ENCODE peak calls at places on chromosomes 6 and 20, in eight cellular contexts. P is fibroblast of the aortic adventitia; Z is heart left ventricle; F is Jurkat, Clone E6-1; B is CD8-positive, alpha-beta T cell; R is psoas muscle; M is PC-3; Q is astrocyte of the spinal cord. K is an unnamed sample.

GRCh38 chr6:105178110-105178509 is 1.7 kb downstream of the POPDC3 start:
- DNase-seq in P (peak; percentile 79), Z (no peak), F (no peak), B (no peak), R (no peak), M (peak; percentile 85), Q (peak; percentile 85), K (no peak)

GRCh38 chr6:124960757-124961467 is 1.3 kb upstream of the RNF217 start:
- DNase-seq in P (peak; percentile 37), Z (no peak), F (no peak), B (no peak), R (no peak), M (no peak), Q (peak; percentile 24), K (no peak)

GRCh38 chr6:163835772-163836171 is 421.3 kb downstream of the QKI start:
- DNase-seq in P (no peak), Z (no peak), F (no peak), B (no peak), R (no peak), M (no peak), Q (no peak), K (no peak)

GRCh38 chr6:137766596-137767370 is 100.3 kb upstream of the TNFAIP3 start:
- DNase-seq in P (no peak), Z (no peak), F (no peak), B (no peak), R (no peak), M (no peak), Q (no peak), K (no peak)

GRCh38 chr6:71468841-71469750 is 180.5 kb downstream of the OGFRL1 start:
- DNase-seq in P (peak; percentile 92), Z (peak; percentile 34), F (no peak), B (no peak), R (no peak), M (peak; percentile 62), Q (peak; percentile 94), K (peak; percentile 64)

GRCh38 chr6:105968230-105968954 is 117.7 kb upstream of the PRDM1 start:
- DNase-seq in P (no peak), Z (no peak), F (no peak), B (no peak), R (no peak), M (peak; percentile 75), Q (no peak), K (no peak)

GRCh38 chr6:150269857-150270223 is 99.0 kb upstream of the IYD start:
- DNase-seq in P (peak; percentile 45), Z (no peak), F (no peak), B (no peak), R (no peak), M (peak; percentile 84), Q (peak; percentile 79), K (no peak)

GRCh38 chr6:109073344-109074235 is 21.1 kb downstream of the SESN1 start:
- DNase-seq in P (peak; percentile 89), Z (peak; percentile 46), F (peak; percentile 70), B (peak; percentile 51), R (no peak), M (peak; percentile 74), Q (peak; percentile 78), K (no peak)

GRCh38 chr6:42694586-42694985 is 27.8 kb downstream of the PRPH2 start:
- DNase-seq in P (peak; percentile 92), Z (no peak), F (no peak), B (no peak), R (no peak), M (no peak), Q (peak; percentile 52), K (peak; percentile 49)

GRCh38 chr6:128598561-128598960 is 78.2 kb upstream of the PTPRK start:
- DNase-seq in P (no peak), Z (no peak), F (peak; percentile 29), B (no peak), R (no peak), M (peak; percentile 85), Q (no peak), K (no peak)

GRCh38 chr6:2626381-2626780 is 124.3 kb downstream of the MYLK4 start:
- DNase-seq in P (peak; percentile 84), Z (no peak), F (no peak), B (no peak), R (no peak), M (no peak), Q (peak; percentile 71), K (no peak)

GRCh38 chr20:36262440-36262839 is 26.2 kb downstream of the AAR2 start:
- DNase-seq in P (no peak), Z (no peak), F (no peak), B (no peak), R (peak; percentile 17), M (no peak), Q (no peak), K (no peak)

GRCh38 chr20:25177890-25178321 is 17.6 kb upstream of the ENTPD6 start:
- DNase-seq in P (peak; percentile 42), Z (no peak), F (no peak), B (no peak), R (no peak), M (peak; percentile 90), Q (peak; percentile 50), K (peak; percentile 73)

GRCh38 chr6:160408528-160408927 is 60.4 kb downstream of the SLC22A3 start:
- DNase-seq in P (no peak), Z (no peak), F (no peak), B (no peak), R (no peak), M (no peak), Q (no peak), K (no peak)

GRCh38 chr20:5910192-5910591 is 40.1 kb downstream of the TRMT6 start:
- DNase-seq in P (no peak), Z (no peak), F (no peak), B (no peak), R (no peak), M (no peak), Q (no peak), K (no peak)

GRCh38 chr20:33372993-33373441 is 28.3 kb downstream of the CDK5RAP1 start:
- DNase-seq in P (peak; percentile 11), Z (no peak), F (no peak), B (no peak), R (no peak), M (no peak), Q (no peak), K (peak; percentile 7)

GRCh38 chr6:105363100-105363754 is 39.7 kb downstream of the PREP start:
- DNase-seq in P (peak; percentile 71), Z (no peak), F (no peak), B (no peak), R (no peak), M (peak; percentile 52), Q (peak; percentile 52), K (no peak)

GRCh38 chr6:146670161-146670560 is 71.4 kb downstream of the ADGB start:
- DNase-seq in P (peak; percentile 12), Z (no peak), F (no peak), B (no peak), R (no peak), M (no peak), Q (peak; percentile 53), K (no peak)

GRCh38 chr6:105282801-105283585 is 103.2 kb upstream of the POPDC3 start:
- DNase-seq in P (no peak), Z (no peak), F (no peak), B (no peak), R (no peak), M (no peak), Q (no peak), K (no peak)

DNA sequence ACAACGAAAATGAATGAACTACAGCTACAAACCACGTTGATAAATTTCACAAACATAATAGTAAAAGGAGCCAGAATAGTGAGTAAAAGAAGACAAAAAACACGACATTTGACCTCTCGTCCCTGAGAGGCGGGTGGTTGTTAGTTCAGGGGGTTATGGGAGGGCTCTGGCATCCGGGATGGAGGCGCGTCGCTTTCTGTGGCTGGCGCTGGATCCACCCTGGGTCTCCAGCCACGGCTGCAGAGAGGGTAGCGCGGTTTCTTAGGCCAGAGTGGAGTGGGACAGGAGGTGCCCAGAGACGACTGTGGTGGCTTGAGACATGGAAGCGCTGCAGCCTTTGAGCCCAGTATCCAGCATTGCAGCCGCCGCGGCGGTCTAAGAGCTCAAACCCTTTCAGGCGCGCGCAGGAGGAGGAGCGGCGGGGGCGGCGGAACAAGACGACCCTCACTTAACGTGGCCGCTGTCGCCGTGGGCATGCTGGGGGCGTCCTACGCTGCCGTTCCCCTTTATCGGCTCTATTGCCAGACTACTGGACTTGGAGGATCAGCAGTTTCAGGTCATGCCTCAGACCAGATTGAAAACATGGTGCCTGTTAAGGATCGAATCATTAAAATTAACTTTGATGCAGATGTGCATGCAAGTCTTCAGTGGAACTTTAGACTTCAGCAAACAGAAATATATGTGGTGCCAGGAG is 3.7 kb upstream of the ZSCAN23 start:
- DNase-seq in P (peak; percentile 4), Z (no peak), F (no peak), B (no peak), R (no peak), M (no peak), Q (peak; percentile 13), K (no peak)
- H3K4me3 ChIP-seq in P (peak overlapping the region; percentile 68), Z (peak overlapping the region; percentile 44), F (no peak overlapping the region), B (peak overlapping the region; percentile 42), R (peak overlapping the region; percentile 50), M (no peak overlapping the region), Q (peak overlapping the region; percentile 55), K (peak overlapping the region; percentile 44)

GRCh38 chr6:37047933-37048850 is 42.7 kb downstream of the FGD2 start:
- DNase-seq in P (no peak), Z (no peak), F (no peak), B (no peak), R (no peak), M (no peak), Q (no peak), K (no peak)
- H3K4me3 ChIP-seq in P (no peak overlapping the region), Z (no peak overlapping the region), F (no peak overlapping the region), B (no peak overlapping the region), R (no peak overlapping the region), M (no peak overlapping the region), Q (no peak overlapping the region), K (no peak overlapping the region)

GRCh38 chr6:131061041-131061770 is 1.8 kb downstream of the EPB41L2 start:
- DNase-seq in P (peak; percentile 66), Z (no peak), F (no peak), B (no peak), R (no peak), M (peak; percentile 26), Q (peak; percentile 62), K (no peak)
- H3K4me3 ChIP-seq in P (peak overlapping the region; percentile 83), Z (peak overlapping the region; percentile 98), F (no peak overlapping the region), B (no peak overlapping the region), R (peak overlapping the region; percentile 91), M (peak overlapping the region; percentile 87), Q (peak overlapping the region; percentile 80), K (peak overlapping the region; percentile 83)

GRCh38 chr6:149140910-149141290 is 176.6 kb upstream of the TAB2 start:
- DNase-seq in P (no peak), Z (no peak), F (no peak), B (no peak), R (no peak), M (no peak), Q (no peak), K (no peak)

GRCh38 chr6:149138093-149138492 is 179.4 kb upstream of the TAB2 start:
- DNase-seq in P (no peak), Z (no peak), F (no peak), B (no peak), R (no peak), M (no peak), Q (no peak), K (no peak)

GRCh38 chr6:149138699-149139294 is 178.7 kb upstream of the TAB2 start:
- DNase-seq in P (no peak), Z (no peak), F (no peak), B (no peak), R (no peak), M (no peak), Q (no peak), K (no peak)

GRCh38 chr6:149139782-149140136 is 177.8 kb upstream of the TAB2 start:
- DNase-seq in P (no peak), Z (no peak), F (no peak), B (no peak), R (no peak), M (no peak), Q (no peak), K (no peak)

GRCh38 chr6:149140137-149140909 is 177.2 kb upstream of the TAB2 start:
- DNase-seq in P (no peak), Z (no peak), F (no peak), B (peak; percentile 71), R (no peak), M (no peak), Q (no peak), K (no peak)
- H3K4me3 ChIP-seq in P (no peak overlapping the region), Z (no peak overlapping the region), F (no peak overlapping the region), B (no peak overlapping the region), R (no peak overlapping the region), M (no peak overlapping the region), Q (no peak overlapping the region), K (no peak overlapping the region)

K was measured in MG63.